ENCODE peak calls at places on chromosomes 13 and 19, in six cellular contexts. G, F, A, C, E and N are unnamed samples.

GRCh38 chr13:24745516-24745860 is 18.5 kb upstream of the RNF17 start:
- DNase-seq in C (no peak), A (no peak), G (no peak), F (no peak), E (no peak), N (no peak)

GRCh38 chr13:30039506-30039905 is 189.1 kb upstream of the UBL3 start:
- DNase-seq in G (no peak), E (no peak), C (no peak), F (no peak), A (no peak), N (no peak)

GRCh38 chr13:93628136-93628535 is 401.5 kb downstream of the GPC6 start:
- DNase-seq in G (no peak), C (no peak), E (no peak), F (no peak), A (no peak), N (no peak)

GRCh38 chr13:21237081-21237480 is 60.6 kb downstream of the MRPL57 start:
- DNase-seq in A (no peak), C (no peak), E (no peak), F (no peak), G (no peak), N (no peak)

GRCh38 chr19:46428278-46429141 is at the start of gene PNMA8C:
- DNase-seq in F (peak), E (peak), G (peak), A (peak), C (no peak), N (no peak)

GRCh38 chr19:43433689-43434088 is 19.0 kb downstream of the TEX101 start:
- DNase-seq in C (no peak), A (no peak), E (no peak), F (no peak), G (no peak), N (no peak)

GRCh38 chr13:52455677-52456041 is 381 bp downstream of the CKAP2 start:
- DNase-seq in E (peak), A (peak), G (peak), C (peak), F (peak), N (no peak)

GRCh38 chr19:46860846-46861690 is at the start of gene ARHGAP35:
- DNase-seq in F (no peak), C (peak), E (no peak), A (peak), G (no peak), N (no peak)

GRCh38 chr13:26442541-26442940 is 114.9 kb upstream of the WASF3 start:
- DNase-seq in A (no peak), C (no peak), F (no peak), G (peak), E (no peak), N (no peak)

GRCh38 chr19:8363803-8364771 is at the start of gene ANGPTL4:
- DNase-seq in E (peak), C (no peak), A (peak), G (peak), F (peak), N (no peak)

DNA sequence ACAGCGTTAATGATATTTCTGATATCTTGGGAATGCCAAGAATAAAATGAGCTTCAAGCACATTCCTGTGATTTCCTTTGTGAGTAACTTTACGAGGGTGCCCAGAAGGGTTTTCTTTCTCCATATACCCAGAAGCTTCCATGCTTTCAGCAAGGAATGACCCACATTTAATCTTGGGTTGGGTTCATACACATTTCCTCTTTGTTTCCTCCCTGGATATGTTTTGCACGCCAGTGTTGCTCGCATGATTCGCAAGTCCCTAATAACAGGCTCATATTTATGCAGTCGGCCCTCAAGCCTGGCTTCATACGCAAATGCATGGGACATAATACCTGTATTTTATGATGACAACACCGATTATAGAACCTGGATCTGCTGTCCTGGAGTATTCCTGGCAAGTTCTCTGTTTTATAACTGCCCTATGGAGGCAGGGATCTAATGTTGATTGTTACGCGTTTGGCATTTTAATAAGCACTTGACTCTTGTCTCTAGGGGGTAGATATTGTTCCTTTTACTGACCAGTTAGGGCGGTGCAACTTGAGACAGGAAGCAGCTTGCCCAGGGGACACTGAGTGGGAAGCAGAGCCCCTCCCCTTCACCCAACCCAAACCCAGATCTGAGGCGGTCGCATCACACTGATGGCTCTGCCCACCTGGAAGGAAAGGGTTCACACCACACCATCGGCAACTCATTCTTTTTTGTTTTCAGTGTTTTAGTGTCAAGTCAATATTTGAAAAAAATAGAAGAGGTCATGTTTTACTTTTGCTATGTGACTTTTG is 220.4 kb upstream of the SOX1 start:
- DNase-seq in E (no peak), F (no peak), A (no peak), C (no peak), G (no peak), N (peak)
- H3K27ac ChIP-seq in E (no peak), F (no peak), A (no peak), C (no peak), G (no peak), N (no peak)

DNA sequence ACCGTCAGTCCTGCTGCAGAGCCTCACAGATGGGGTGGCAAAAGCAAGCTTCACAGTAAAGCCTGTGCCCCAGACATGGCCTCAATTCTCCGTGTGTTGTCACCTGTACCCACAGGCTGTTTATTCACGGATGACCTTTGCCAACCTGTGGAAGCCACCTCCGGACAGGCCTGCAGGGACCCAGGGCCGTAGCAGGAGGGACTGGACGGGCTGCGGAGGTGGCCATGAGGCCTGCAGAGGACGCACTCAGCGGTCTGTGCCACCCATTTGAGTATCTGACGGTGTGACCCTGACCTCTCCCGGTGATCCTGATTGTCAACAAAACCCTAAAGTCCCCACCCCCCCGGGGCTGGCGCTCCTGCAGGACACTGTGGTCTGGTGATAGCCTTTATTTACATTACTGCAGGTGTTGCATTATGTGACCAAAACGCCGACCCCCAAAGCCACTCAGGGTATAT is 7.8 kb upstream of the KLF16 start:
- DNase-seq in F (no peak), A (no peak), G (no peak), E (no peak), C (no peak), N (no peak)
- H3K4me3 ChIP-seq in F (no peak), A (no peak), G (no peak), E (no peak), C (no peak), N (no peak)

DNA sequence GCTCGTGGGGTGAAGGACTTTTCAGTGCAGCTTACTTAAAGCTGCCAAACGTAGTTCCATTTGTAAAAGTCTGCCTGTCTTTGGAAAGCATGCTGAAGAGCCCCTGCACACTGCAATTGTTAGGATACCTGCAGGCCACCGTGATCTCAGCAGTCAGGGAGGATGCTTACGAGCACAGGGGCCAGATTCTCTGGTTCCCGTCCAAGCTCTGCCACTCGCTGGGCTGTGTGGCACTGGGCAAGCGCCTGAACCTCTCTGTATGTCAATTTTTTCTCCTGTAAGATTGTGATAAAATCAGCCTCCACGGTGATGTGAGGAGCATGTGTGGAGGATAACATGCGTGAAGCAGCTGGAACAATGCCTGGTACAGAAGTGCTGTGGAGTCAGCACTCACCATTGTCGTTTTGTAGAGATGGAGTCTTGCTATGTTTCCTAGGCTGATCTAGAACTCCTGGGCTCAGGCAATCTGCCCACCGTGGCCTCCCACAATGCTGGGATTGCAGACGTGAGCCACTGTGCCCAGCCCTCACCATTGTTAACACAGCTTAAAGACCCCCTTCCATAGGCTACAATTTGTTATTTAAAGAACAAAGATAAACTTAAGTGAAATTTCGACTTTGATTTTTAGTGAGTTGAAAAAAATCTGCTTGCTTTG is 3.5 kb downstream of the ADPRHL1 start:
- DNase-seq in C (no peak), G (no peak), F (no peak), A (peak), E (no peak), N (no peak)
- H3K27ac ChIP-seq in C (no peak), G (no peak), F (no peak), A (peak), E (no peak), N (peak)

GRCh38 chr19:57239982-57240310 is 486 bp upstream of the ZNF805 start:
- DNase-seq in C (no peak), F (no peak), E (no peak), A (no peak), G (no peak), N (no peak)
- H3K4me3 ChIP-seq in C (peak), F (peak), E (peak), A (peak), G (peak), N (peak)

GRCh38 chr13:43730642-43731041 is 56.1 kb downstream of the ENOX1 start:
- DNase-seq in G (peak), E (no peak), A (peak), C (no peak), F (no peak), N (no peak)

GRCh38 chr13:43737524-43737923 is 49.2 kb downstream of the ENOX1 start:
- DNase-seq in G (no peak), F (no peak), A (no peak), C (no peak), E (no peak), N (no peak)

GRCh38 chr13:43728411-43728810 is 58.4 kb downstream of the ENOX1 start:
- DNase-seq in A (no peak), E (no peak), F (no peak), C (no peak), G (no peak), N (no peak)

DNA sequence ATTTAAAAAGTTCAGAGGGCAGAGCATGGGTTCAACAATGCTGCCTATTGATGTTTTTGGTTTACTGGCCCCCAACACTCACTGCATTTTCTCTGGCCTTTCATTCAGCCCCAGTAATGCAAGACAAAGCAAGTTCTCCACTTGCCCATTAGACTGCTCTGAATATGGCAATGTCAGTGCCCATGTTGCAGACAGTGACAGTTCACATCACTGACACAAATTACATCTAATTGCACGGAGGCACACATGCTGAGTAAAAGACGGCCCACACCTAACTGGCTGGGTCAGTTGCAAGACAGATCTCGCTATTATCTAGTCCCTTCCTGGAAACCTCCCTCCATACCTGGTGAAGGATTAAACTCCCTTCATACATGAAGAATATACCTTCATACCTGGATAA is 54.0 kb downstream of the ENOX1 start:
- DNase-seq in F (no peak), C (no peak), G (no peak), A (no peak), E (no peak), N (no peak)
- H3K27ac ChIP-seq in F (no peak), C (no peak), G (no peak), A (no peak), E (no peak), N (no peak)

GRCh38 chr13:98752111-98752941 is at the start of gene SLC15A1:
- DNase-seq in F (no peak), G (no peak), C (no peak), E (no peak), A (no peak), N (no peak)

GRCh38 chr13:98755116-98755515 is 2.6 kb upstream of the SLC15A1 start:
- DNase-seq in C (no peak), E (no peak), G (no peak), A (no peak), F (no peak), N (no peak)

GRCh38 chr13:98749501-98749900 is 3.0 kb downstream of the SLC15A1 start:
- DNase-seq in E (no peak), C (no peak), G (peak), F (no peak), A (no peak), N (no peak)

GRCh38 chr13:98752942-98753290 is 444 bp upstream of the SLC15A1 start:
- DNase-seq in A (no peak), E (no peak), G (no peak), F (no peak), C (no peak), N (no peak)

GRCh38 chr13:98751397-98752110 is 918 bp downstream of the SLC15A1 start:
- DNase-seq in F (no peak), E (no peak), A (no peak), C (no peak), G (peak), N (no peak)
- H3K4me3 ChIP-seq in F (no peak), E (no peak), A (peak), C (no peak), G (peak), N (peak)

GRCh38 chr13:75796825-75797224 is 160.7 kb downstream of the LMO7 start:
- DNase-seq in C (no peak), F (no peak), E (no peak), G (no peak), A (no peak), N (no peak)

GRCh38 chr13:75797256-75797655 is 161.1 kb downstream of the LMO7 start:
- DNase-seq in E (no peak), C (no peak), F (no peak), A (no peak), G (no peak), N (no peak)

GRCh38 chr13:75797719-75798118 is 161.6 kb downstream of the LMO7 start:
- DNase-seq in C (no peak), G (no peak), A (no peak), F (no peak), E (no peak), N (no peak)

GRCh38 chr13:75800545-75800944 is 164.4 kb downstream of the LMO7 start:
- DNase-seq in C (no peak), A (no peak), E (no peak), G (no peak), F (no peak), N (no peak)

GRCh38 chr13:75798353-75799245 is 162.5 kb downstream of the LMO7 start:
- DNase-seq in A (no peak), C (no peak), E (no peak), G (peak), F (no peak), N (no peak)
- H3K27ac ChIP-seq in A (peak), C (no peak), E (no peak), G (no peak), F (no peak), N (no peak)

DNA sequence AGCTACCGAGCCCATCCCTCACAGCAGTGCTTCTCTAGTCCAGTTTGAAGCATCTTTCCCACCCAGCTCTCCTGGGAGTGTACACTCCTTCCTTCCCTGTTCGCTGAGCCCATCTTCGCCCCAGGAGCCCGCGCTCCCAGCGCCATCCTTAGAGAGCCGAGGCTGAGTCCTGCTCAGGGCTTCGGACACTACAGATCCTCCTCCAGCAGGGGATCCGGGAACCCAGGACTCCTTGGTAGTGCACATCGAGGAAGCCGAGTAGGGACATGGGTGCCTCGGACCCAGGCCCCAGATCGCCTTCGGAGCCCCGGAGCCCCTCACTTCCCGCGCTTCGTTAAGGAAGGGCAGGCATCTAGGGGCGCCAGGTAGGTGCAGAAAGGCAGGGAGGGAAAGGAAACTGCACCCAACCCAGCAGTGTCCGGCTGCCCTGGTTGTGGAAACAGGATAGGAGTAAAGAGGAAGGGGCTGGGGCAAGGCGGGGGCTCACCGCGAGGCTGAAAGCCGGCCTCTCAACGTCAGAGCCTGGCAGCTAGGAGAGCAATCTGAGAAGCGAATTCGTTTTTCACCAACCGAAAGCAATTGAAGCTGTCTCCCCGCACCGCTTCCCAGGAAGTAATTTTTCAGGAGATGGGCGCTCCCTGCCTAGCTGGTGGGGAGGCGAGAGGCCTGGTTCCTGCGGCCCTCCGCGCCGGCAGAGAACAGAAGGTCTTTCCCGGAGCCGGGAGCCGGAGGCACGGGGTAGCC is 1.0 kb downstream of the PDX1 start:
- DNase-seq in C (no peak), E (peak), G (no peak), A (no peak), F (no peak), N (no peak)
- H3K4me3 ChIP-seq in C (peak), E (peak), G (peak), A (peak), F (peak), N (peak)